ENCODE peak calls at places on chromosomes 1 and 21, in nine cellular contexts. D, U, P, Z, S, E, W, X and Q are unnamed samples.

GRCh38 chr1:38037481-38037939 is 9.1 kb downstream of the POU3F1 start:
- DNase-seq in D (no peak), U (no peak), P (no peak), Z (no peak), S (no peak), E (no peak), W (no peak), X (peak), Q (no peak)

GRCh38 chr1:198162091-198162767 is 5.4 kb downstream of the NEK7 start:
- DNase-seq in D (no peak), U (no peak), P (no peak), Z (no peak), S (peak), E (no peak), W (no peak), X (no peak), Q (no peak)

GRCh38 chr21:28904961-28905435 is 87.7 kb downstream of the LTN1 start:
- DNase-seq in D (no peak), U (no peak), P (no peak), Z (no peak), S (no peak), E (no peak), W (no peak), X (no peak), Q (no peak)

GRCh38 chr1:186474208-186474607 is 13.3 kb upstream of the PDC start:
- DNase-seq in D (peak), U (no peak), P (no peak), Z (no peak), S (no peak), E (peak), W (no peak), X (no peak), Q (no peak)

GRCh38 chr1:157438236-157439012 is 113.9 kb downstream of the FCRL5 start:
- DNase-seq in D (peak), U (no peak), P (no peak), Z (no peak), S (no peak), E (no peak), W (no peak), X (no peak), Q (no peak)

GRCh38 chr1:152347116-152347728 is 12.6 kb downstream of the FLG2 start:
- DNase-seq in D (peak), U (no peak), P (no peak), Z (peak), S (no peak), E (peak), W (no peak), X (peak), Q (peak)

GRCh38 chr21:46078984-46079356 is 18.9 kb upstream of the COL6A2 start:
- DNase-seq in D (no peak), U (no peak), P (no peak), Z (no peak), S (no peak), E (no peak), W (no peak), X (no peak), Q (no peak)

GRCh38 chr1:110234691-110235090 is 24.6 kb downstream of the KCNC4 start:
- DNase-seq in D (no peak), U (no peak), P (no peak), Z (no peak), S (no peak), E (no peak), W (no peak), X (no peak), Q (no peak)

GRCh38 chr1:150256549-150257341 is 829 bp upstream of the CA14 start:
- DNase-seq in D (no peak), U (no peak), P (no peak), Z (peak), S (no peak), E (no peak), W (no peak), X (no peak), Q (no peak)

GRCh38 chr1:32872189-32872898 is 1.6 kb upstream of the FNDC5 start:
- DNase-seq in D (peak), U (peak), P (peak), Z (peak), S (no peak), E (peak), W (no peak), X (peak), Q (peak)

GRCh38 chr21:14716761-14717396 is 170.8 kb upstream of the SAMSN1 start:
- DNase-seq in D (no peak), U (no peak), P (no peak), Z (no peak), S (no peak), E (no peak), W (no peak), X (no peak), Q (no peak)

GRCh38 chr1:170685166-170685565 is 21.2 kb downstream of the PRRX1 start:
- DNase-seq in D (peak), U (no peak), P (no peak), Z (no peak), S (no peak), E (no peak), W (no peak), X (no peak), Q (no peak)

GRCh38 chr1:226598455-226598849 is 49.9 kb downstream of the STUM start:
- DNase-seq in D (no peak), U (peak), P (peak), Z (no peak), S (peak), E (no peak), W (no peak), X (no peak), Q (no peak)

GRCh38 chr21:41241341-41241740 is 73.4 kb downstream of the BACE2 start:
- DNase-seq in D (no peak), U (no peak), P (no peak), Z (no peak), S (no peak), E (no peak), W (no peak), X (no peak), Q (no peak)

GRCh38 chr1:98493469-98493868 is 168.1 kb upstream of the SNX7 start:
- DNase-seq in D (no peak), U (no peak), P (no peak), Z (no peak), S (no peak), E (no peak), W (no peak), X (no peak), Q (no peak)

GRCh38 chr1:67579623-67580394 is 105.2 kb upstream of the GADD45A start:
- DNase-seq in D (no peak), U (no peak), P (no peak), Z (no peak), S (no peak), E (peak), W (no peak), X (no peak), Q (no peak)

GRCh38 chr1:158011714-158012113 is 18.3 kb downstream of the KIRREL1 start:
- DNase-seq in D (no peak), U (no peak), P (no peak), Z (no peak), S (no peak), E (no peak), W (no peak), X (no peak), Q (no peak)

GRCh38 chr1:22169816-22170215 is 26.9 kb upstream of the WNT4 start:
- DNase-seq in D (no peak), U (no peak), P (no peak), Z (no peak), S (no peak), E (no peak), W (no peak), X (no peak), Q (no peak)

GRCh38 chr1:47241114-47242113 is 9.4 kb upstream of the TAL1 start:
- DNase-seq in D (no peak), U (no peak), P (no peak), Z (no peak), S (no peak), E (no peak), W (no peak), X (no peak), Q (no peak)

GRCh38 chr1:27099154-27099903 is 55.6 kb downstream of the SLC9A1 start:
- DNase-seq in D (peak), U (peak), P (peak), Z (peak), S (no peak), E (no peak), W (no peak), X (peak), Q (no peak)

GRCh38 chr1:203395746-203396145 is 44.8 kb upstream of the FMOD start:
- DNase-seq in D (no peak), U (no peak), P (peak), Z (no peak), S (no peak), E (no peak), W (no peak), X (no peak), Q (no peak)

GRCh38 chr1:84834419-84835064 is 58.5 kb downstream of the LPAR3 start:
- DNase-seq in D (peak), U (no peak), P (no peak), Z (no peak), S (no peak), E (peak), W (no peak), X (no peak), Q (no peak)

GRCh38 chr1:248111157-248111556 is 16.2 kb downstream of the OR2L13 start:
- DNase-seq in D (no peak), U (no peak), P (no peak), Z (no peak), S (no peak), E (no peak), W (no peak), X (no peak), Q (no peak)

GRCh38 chr21:17602874-17603273 is 9.8 kb downstream of the BTG3 start:
- DNase-seq in D (peak), U (no peak), P (no peak), Z (peak), S (no peak), E (peak), W (no peak), X (no peak), Q (no peak)

GRCh38 chr1:27267153-27267552 is 32.7 kb downstream of the WDTC1 start:
- DNase-seq in D (no peak), U (no peak), P (no peak), Z (no peak), S (no peak), E (no peak), W (no peak), X (no peak), Q (no peak)

GRCh38 chr1:34884536-34884935 is 25.0 kb upstream of the SMIM12 start:
- DNase-seq in D (no peak), U (no peak), P (no peak), Z (no peak), S (no peak), E (no peak), W (no peak), X (no peak), Q (no peak)

GRCh38 chr1:78854556-78854955 is 152.0 kb downstream of the ADGRL4 start:
- DNase-seq in D (no peak), U (no peak), P (no peak), Z (no peak), S (no peak), E (no peak), W (no peak), X (no peak), Q (no peak)

GRCh38 chr1:32263744-32264143 is 12.7 kb downstream of the LCK start:
- DNase-seq in D (no peak), U (no peak), P (no peak), Z (no peak), S (no peak), E (no peak), W (no peak), X (no peak), Q (no peak)

GRCh38 chr1:197868751-197869501 is 33.5 kb upstream of the C1orf53 start:
- DNase-seq in D (peak), U (no peak), P (no peak), Z (peak), S (no peak), E (peak), W (no peak), X (peak), Q (peak)

GRCh38 chr1:18253093-18253492 is 145.5 kb downstream of the IGSF21 start:
- DNase-seq in D (no peak), U (no peak), P (no peak), Z (peak), S (no peak), E (no peak), W (no peak), X (peak), Q (no peak)

GRCh38 chr1:178262101-178262500 is 168.2 kb downstream of the RASAL2 start:
- DNase-seq in D (peak), U (no peak), P (no peak), Z (no peak), S (no peak), E (peak), W (no peak), X (no peak), Q (no peak)

GRCh38 chr1:1906185-1907097 is 8.6 kb upstream of the CALML6 start:
- DNase-seq in D (peak), U (peak), P (peak), Z (peak), S (peak), E (peak), W (peak), X (peak), Q (peak)
- H3K4me3 ChIP-seq in D (no peak), U (no peak), P (no peak), Z (no peak), S (no peak), E (no peak), W (no peak), X (peak), Q (no peak)

GRCh38 chr1:8742022-8742924 is 75.2 kb downstream of the RERE start:
- DNase-seq in D (no peak), U (no peak), P (no peak), Z (no peak), S (no peak), E (peak), W (no peak), X (no peak), Q (no peak)
- H3K27ac ChIP-seq in D (no peak), U (no peak), P (no peak), Z (no peak), S (no peak), E (no peak), W (no peak), X (no peak), Q (no peak)

GRCh38 chr1:43566382-43567035 is 35.8 kb downstream of the PTPRF start:
- DNase-seq in D (no peak), U (no peak), P (no peak), Z (no peak), S (no peak), E (peak), W (no peak), X (no peak), Q (no peak)

GRCh38 chr1:43569175-43569574 is 38.5 kb downstream of the PTPRF start:
- DNase-seq in D (no peak), U (no peak), P (no peak), Z (no peak), S (no peak), E (no peak), W (no peak), X (no peak), Q (no peak)

GRCh38 chr1:43563779-43564616 is 33.3 kb downstream of the PTPRF start:
- DNase-seq in D (no peak), U (no peak), P (peak), Z (no peak), S (no peak), E (peak), W (no peak), X (peak), Q (no peak)

GRCh38 chr1:43565600-43566360 is 35.1 kb downstream of the PTPRF start:
- DNase-seq in D (peak), U (no peak), P (peak), Z (peak), S (peak), E (peak), W (peak), X (peak), Q (no peak)

DNA sequence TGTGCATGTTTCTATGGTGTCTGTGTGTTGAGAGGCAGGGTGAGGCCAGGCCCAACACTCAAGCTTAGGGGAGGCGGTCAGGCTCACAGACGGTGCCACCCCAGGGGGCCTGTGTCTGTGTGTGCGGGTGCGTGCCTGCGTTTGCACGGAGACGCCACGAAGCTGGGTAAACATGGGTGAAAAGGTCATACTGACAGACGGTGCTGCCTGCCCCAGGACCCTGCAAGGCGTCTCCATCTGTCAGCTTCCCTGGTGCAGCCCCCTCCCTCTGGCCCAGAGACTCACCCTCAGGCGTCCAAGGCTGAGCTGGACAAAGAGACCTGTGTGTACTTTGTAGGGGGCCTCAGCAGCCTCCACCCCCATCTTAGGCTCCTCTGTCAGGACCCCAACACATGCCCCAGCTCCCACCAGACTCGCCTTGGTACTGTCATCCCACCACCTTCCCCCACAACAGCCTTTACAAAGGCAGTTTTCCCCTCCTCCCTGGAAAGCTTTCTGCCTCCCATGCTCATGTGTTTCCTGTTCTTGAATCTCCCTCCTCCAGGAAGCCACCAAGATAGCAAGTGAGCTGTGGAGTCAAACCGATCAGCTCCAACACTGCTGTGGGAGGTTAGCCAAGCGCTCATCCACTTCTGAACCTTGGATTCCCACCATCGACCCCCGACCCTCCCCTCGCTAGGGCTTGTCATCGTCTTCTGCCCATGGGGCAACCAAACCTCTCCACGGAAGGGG is 34.1 kb downstream of the PTPRF start:
- DNase-seq in D (no peak), U (no peak), P (no peak), Z (peak), S (no peak), E (peak), W (no peak), X (peak), Q (no peak)
- H3K4me3 ChIP-seq in D (peak), U (no peak), P (no peak), Z (peak), S (no peak), E (no peak), W (peak), X (no peak), Q (peak)

GRCh38 chr1:164579346-164579745 is 20.4 kb downstream of the PBX1 start:
- DNase-seq in D (no peak), U (no peak), P (no peak), Z (no peak), S (no peak), E (no peak), W (no peak), X (no peak), Q (no peak)

GRCh38 chr1:164583835-164584539 is 25.0 kb downstream of the PBX1 start:
- DNase-seq in D (no peak), U (no peak), P (no peak), Z (no peak), S (no peak), E (no peak), W (no peak), X (no peak), Q (no peak)

GRCh38 chr1:164586619-164587018 is 27.6 kb downstream of the PBX1 start:
- DNase-seq in D (no peak), U (no peak), P (no peak), Z (no peak), S (no peak), E (no peak), W (no peak), X (no peak), Q (no peak)

GRCh38 chr1:164581762-164582161 is 22.8 kb downstream of the PBX1 start:
- DNase-seq in D (no peak), U (no peak), P (no peak), Z (no peak), S (no peak), E (no peak), W (no peak), X (no peak), Q (no peak)

GRCh38 chr1:164583196-164583595 is 24.2 kb downstream of the PBX1 start:
- DNase-seq in D (no peak), U (no peak), P (no peak), Z (no peak), S (no peak), E (no peak), W (no peak), X (no peak), Q (no peak)
- H3K27ac ChIP-seq in D (no peak), U (no peak), P (no peak), Z (no peak), S (no peak), E (no peak), W (no peak), X (no peak), Q (no peak)